ENCODE peak calls at places on chromosomes 13 and 19, in ten cellular contexts. S, C, V, Y, M, D, G, L, P and R are unnamed samples.

GRCh38 chr13:48222358-48223015 is 10.5 kb upstream of the ITM2B start:
- DNase-seq in S (peak; percentile 42), C (peak; percentile 34), V (peak; percentile 75), Y (no peak), M (no peak), D (no peak), G (no peak), L (no peak), P (peak; percentile 78), R (no peak)

GRCh38 chr13:28741080-28741479 is 22.3 kb upstream of the SLC46A3 start:
- DNase-seq in S (peak; percentile 46), C (no peak), V (no peak), Y (no peak), M (no peak), D (no peak), G (no peak), L (no peak), P (no peak), R (no peak)

GRCh38 chr13:95745289-95745688 is 68.3 kb downstream of the DNAJC3 start:
- DNase-seq in S (no peak), C (no peak), V (no peak), Y (no peak), M (no peak), D (no peak), G (peak; percentile 49), L (no peak), P (no peak), R (no peak)

GRCh38 chr13:29566864-29567263 is 28.6 kb downstream of the SLC7A1 start:
- DNase-seq in S (no peak), C (no peak), V (no peak), Y (no peak), M (no peak), D (no peak), G (no peak), L (no peak), P (no peak), R (no peak)

GRCh38 chr13:98349731-98350305 is 172.7 kb upstream of the RNF113B start:
- DNase-seq in S (no peak), C (no peak), V (no peak), Y (no peak), M (no peak), D (peak; percentile 57), G (peak; percentile 82), L (peak; percentile 66), P (no peak), R (no peak)

GRCh38 chr19:48568345-48568886 is 16.4 kb downstream of the SULT2B1 start:
- DNase-seq in S (peak; percentile 88), C (peak; percentile 87), V (peak; percentile 87), Y (peak; percentile 60), M (no peak), D (peak; percentile 83), G (peak; percentile 88), L (peak; percentile 87), P (peak; percentile 93), R (peak; percentile 96)

GRCh38 chr13:47334173-47334572 is 437.3 kb upstream of the HTR2A start:
- DNase-seq in S (peak; percentile 93), C (no peak), V (no peak), Y (no peak), M (no peak), D (peak; percentile 10), G (no peak), L (peak; percentile 6), P (peak; percentile 86), R (no peak)

GRCh38 chr13:84744203-84744602 is 861.9 kb upstream of the SLITRK1 start:
- DNase-seq in S (no peak), C (no peak), V (no peak), Y (no peak), M (no peak), D (no peak), G (no peak), L (no peak), P (no peak), R (no peak)

GRCh38 chr13:20301391-20302071 is 69.4 kb upstream of the GJB6 start:
- DNase-seq in S (no peak), C (no peak), V (no peak), Y (no peak), M (no peak), D (no peak), G (peak; percentile 45), L (no peak), P (peak; percentile 4), R (no peak)

GRCh38 chr13:20303636-20304035 is 71.5 kb upstream of the GJB6 start:
- DNase-seq in S (no peak), C (no peak), V (no peak), Y (no peak), M (no peak), D (no peak), G (no peak), L (no peak), P (no peak), R (no peak)

GRCh38 chr13:20311022-20311421 is 78.9 kb upstream of the GJB6 start:
- DNase-seq in S (no peak), C (no peak), V (no peak), Y (no peak), M (no peak), D (no peak), G (no peak), L (no peak), P (no peak), R (no peak)

GRCh38 chr13:20306039-20306438 is 73.9 kb upstream of the GJB6 start:
- DNase-seq in S (no peak), C (no peak), V (no peak), Y (no peak), M (no peak), D (no peak), G (no peak), L (no peak), P (no peak), R (no peak)

DNA sequence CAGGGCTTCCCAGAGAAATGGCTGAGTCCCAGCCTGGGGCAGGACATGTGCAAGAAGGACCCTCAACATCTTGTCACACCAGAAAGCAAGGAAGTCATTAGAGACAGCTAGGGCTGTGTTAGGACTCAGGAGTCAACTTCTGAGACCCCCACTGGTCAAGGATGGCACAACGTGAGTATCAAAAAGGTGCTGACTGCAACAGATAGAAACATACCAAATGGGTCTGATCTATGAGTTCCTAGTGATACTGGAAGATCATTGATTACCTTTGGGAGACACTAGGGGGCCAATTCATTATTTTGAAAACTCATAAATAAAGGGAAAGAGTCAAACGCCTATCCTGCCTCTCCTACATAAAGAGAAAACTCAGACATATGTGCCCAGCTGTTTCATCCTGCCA is 73.5 kb upstream of the GJB6 start:
- DNase-seq in S (no peak), C (no peak), V (no peak), Y (no peak), M (no peak), D (no peak), G (peak; percentile 17), L (no peak), P (no peak), R (no peak)
- H3K4me3 ChIP-seq in S (no peak overlapping the region), C (no peak overlapping the region), V (no peak overlapping the region), Y (no peak overlapping the region), M (no peak overlapping the region), D (no peak overlapping the region), G (no peak overlapping the region), L (no peak overlapping the region), P (no peak overlapping the region), R (no peak overlapping the region)

GRCh38 chr13:21435710-21436151 is 23.4 kb downstream of the ZDHHC20 start:
- DNase-seq in S (peak; percentile 89), C (peak; percentile 67), V (peak; percentile 84), Y (no peak), M (no peak), D (peak; percentile 70), G (peak; percentile 82), L (no peak), P (peak; percentile 91), R (peak; percentile 9)
- H3K4me3 ChIP-seq in S (no peak overlapping the region), C (no peak overlapping the region), V (peak overlapping the region; percentile 19), Y (no peak overlapping the region), M (no peak overlapping the region), D (no peak overlapping the region), G (no peak overlapping the region), L (no peak overlapping the region), P (peak overlapping the region; percentile 49), R (no peak overlapping the region)

DNA sequence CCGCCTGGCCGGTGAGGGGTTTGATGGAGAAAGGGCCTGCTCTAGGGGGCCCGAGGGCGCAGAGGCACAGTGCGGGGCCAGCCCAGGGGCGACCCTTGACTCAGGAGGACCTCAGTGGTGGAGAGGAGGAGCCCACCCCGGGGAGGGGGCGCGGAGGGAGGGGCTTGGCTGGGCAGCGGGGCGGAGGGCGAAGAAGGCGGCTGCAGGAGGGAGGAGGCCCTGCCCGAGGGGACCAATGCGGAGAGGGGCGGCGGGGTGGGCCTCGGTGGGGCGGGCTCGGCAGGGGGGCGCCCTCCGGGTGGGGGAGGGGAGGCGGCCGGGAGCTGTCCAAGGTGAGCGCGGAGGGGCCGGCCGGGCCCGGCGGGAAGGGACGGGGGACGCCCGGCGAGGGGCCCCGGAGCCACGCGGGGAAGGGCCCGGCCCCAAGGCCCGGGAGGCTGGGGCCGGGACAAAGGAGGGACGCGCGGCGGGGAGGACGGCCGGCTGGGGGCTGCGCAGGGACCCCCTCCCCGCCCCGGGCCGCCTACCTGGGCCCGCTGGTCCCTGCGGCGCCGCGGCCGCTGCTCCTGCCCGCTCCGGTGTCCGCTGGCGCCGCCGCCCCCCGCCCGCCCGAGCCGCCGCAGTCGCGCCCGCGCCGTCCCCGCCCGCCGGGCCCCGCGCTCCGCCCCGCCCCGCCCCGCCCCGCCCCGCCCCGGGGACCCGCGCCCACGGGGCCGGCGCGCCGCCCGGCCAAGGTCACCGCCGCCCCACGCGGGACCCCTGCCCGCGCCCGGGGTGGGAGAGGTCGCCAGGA is at the start of gene DIRAS1:
- DNase-seq in S (no peak), C (no peak), V (no peak), Y (no peak), M (no peak), D (peak; percentile 44), G (no peak), L (peak; percentile 54), P (no peak), R (no peak)
- H3K4me3 ChIP-seq in S (peak within 1 kb of the TSS; percentile 52), C (no peak within 1 kb of the TSS), V (peak within 1 kb of the TSS; percentile 9), Y (peak within 1 kb of the TSS; percentile 70), M (no peak within 1 kb of the TSS), D (peak within 1 kb of the TSS; percentile 34), G (peak within 1 kb of the TSS; percentile 26), L (peak within 1 kb of the TSS; percentile 65), P (peak within 1 kb of the TSS; percentile 65), R (peak within 1 kb of the TSS; percentile 59)

DNA sequence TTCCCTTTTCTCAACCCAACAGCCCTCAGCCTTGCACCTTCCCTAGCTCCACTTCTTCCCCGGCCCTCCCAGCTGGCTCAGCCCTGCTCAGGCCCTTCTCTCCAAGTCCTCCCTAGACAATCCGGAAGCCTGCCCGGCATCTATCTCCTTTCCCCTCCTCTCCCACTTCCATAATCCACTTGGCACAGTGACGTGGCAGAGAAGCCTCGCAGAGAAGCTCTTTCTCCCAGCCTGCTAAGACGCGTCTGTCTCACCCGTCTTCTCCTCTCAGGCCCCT is 1.1 kb downstream of the UBXN6 start:
- DNase-seq in S (peak; percentile 75), C (no peak), V (peak; percentile 62), Y (no peak), M (no peak), D (no peak), G (peak; percentile 62), L (peak; percentile 47), P (peak; percentile 68), R (no peak)
- H3K4me3 ChIP-seq in S (peak overlapping the region; percentile 97), C (peak overlapping the region; percentile 30), V (peak overlapping the region; percentile 62), Y (peak overlapping the region; percentile 73), M (peak overlapping the region; percentile 96), D (peak overlapping the region; percentile 38), G (peak overlapping the region; percentile 77), L (peak overlapping the region; percentile 78), P (peak overlapping the region; percentile 94), R (peak overlapping the region; percentile 74)